ENCODE peak calls at places on chromosomes 16 and 17, in four cellular contexts. One of them, this sample, is unnamed.

GRCh38 chr17:17784599-17785264 is 52.1 kb downstream of the SREBF1 start:
- DNase-seq in activated CD4-positive, alpha-beta T cell treated with anti-CD3 and anti-CD28 coated beads, Interleukin-2, amount 50 U/mL, for 24 hours: no peak
- DNase-seq in adipocyte: peak
- DNase-seq in stimulated activated CD4-positive, alpha-beta T cell treated with anti-CD3 and anti-CD28 coated beads, TNF-alpha, amount 100 ng/mL, for 48 hours: no peak
- DNase-seq in this sample: peak

GRCh38 chr16:23608194-23608593 is 12.1 kb upstream of the NDUFAB1 start:
- DNase-seq in activated CD4-positive, alpha-beta T cell treated with anti-CD3 and anti-CD28 coated beads, Interleukin-2, amount 50 U/mL, for 24 hours: no peak
- DNase-seq in stimulated activated CD4-positive, alpha-beta T cell treated with anti-CD3 and anti-CD28 coated beads, TNF-alpha, amount 100 ng/mL, for 48 hours: no peak
- DNase-seq in adipocyte: peak
- DNase-seq in this sample: no peak

GRCh38 chr16:68408428-68408827 is 39.9 kb downstream of the SMPD3 start:
- DNase-seq in adipocyte: no peak
- DNase-seq in stimulated activated CD4-positive, alpha-beta T cell treated with anti-CD3 and anti-CD28 coated beads, TNF-alpha, amount 100 ng/mL, for 48 hours: no peak
- DNase-seq in activated CD4-positive, alpha-beta T cell treated with anti-CD3 and anti-CD28 coated beads, Interleukin-2, amount 50 U/mL, for 24 hours: no peak
- DNase-seq in this sample: no peak

GRCh38 chr16:69406780-69407331 is 17.6 kb upstream of the CYB5B start:
- DNase-seq in stimulated activated CD4-positive, alpha-beta T cell treated with anti-CD3 and anti-CD28 coated beads, TNF-alpha, amount 100 ng/mL, for 48 hours: no peak
- DNase-seq in activated CD4-positive, alpha-beta T cell treated with anti-CD3 and anti-CD28 coated beads, Interleukin-2, amount 50 U/mL, for 24 hours: no peak
- DNase-seq in adipocyte: no peak
- DNase-seq in this sample: no peak

GRCh38 chr17:35727635-35728034 is 3.8 kb upstream of the RASL10B start:
- DNase-seq in stimulated activated CD4-positive, alpha-beta T cell treated with anti-CD3 and anti-CD28 coated beads, TNF-alpha, amount 100 ng/mL, for 48 hours: no peak
- DNase-seq in adipocyte: no peak
- DNase-seq in activated CD4-positive, alpha-beta T cell treated with anti-CD3 and anti-CD28 coated beads, Interleukin-2, amount 50 U/mL, for 24 hours: no peak
- DNase-seq in this sample: peak

GRCh38 chr16:25084797-25085196 is 26.7 kb upstream of the LCMT1 start:
- DNase-seq in stimulated activated CD4-positive, alpha-beta T cell treated with anti-CD3 and anti-CD28 coated beads, TNF-alpha, amount 100 ng/mL, for 48 hours: no peak
- DNase-seq in activated CD4-positive, alpha-beta T cell treated with anti-CD3 and anti-CD28 coated beads, Interleukin-2, amount 50 U/mL, for 24 hours: no peak
- DNase-seq in adipocyte: no peak
- DNase-seq in this sample: no peak

GRCh38 chr17:15663691-15664090 is 20.4 kb downstream of the TRIM16 start:
- DNase-seq in activated CD4-positive, alpha-beta T cell treated with anti-CD3 and anti-CD28 coated beads, Interleukin-2, amount 50 U/mL, for 24 hours: no peak
- DNase-seq in stimulated activated CD4-positive, alpha-beta T cell treated with anti-CD3 and anti-CD28 coated beads, TNF-alpha, amount 100 ng/mL, for 48 hours: no peak
- DNase-seq in adipocyte: no peak
- DNase-seq in this sample: no peak

GRCh38 chr17:59513934-59514841 is 51.2 kb upstream of the DHX40 start:
- DNase-seq in adipocyte: peak
- DNase-seq in stimulated activated CD4-positive, alpha-beta T cell treated with anti-CD3 and anti-CD28 coated beads, TNF-alpha, amount 100 ng/mL, for 48 hours: no peak
- DNase-seq in activated CD4-positive, alpha-beta T cell treated with anti-CD3 and anti-CD28 coated beads, Interleukin-2, amount 50 U/mL, for 24 hours: no peak
- DNase-seq in this sample: peak

GRCh38 chr17:3573246-3574100 is 15.9 kb upstream of the TRPV3 start:
- DNase-seq in activated CD4-positive, alpha-beta T cell treated with anti-CD3 and anti-CD28 coated beads, Interleukin-2, amount 50 U/mL, for 24 hours: no peak
- DNase-seq in stimulated activated CD4-positive, alpha-beta T cell treated with anti-CD3 and anti-CD28 coated beads, TNF-alpha, amount 100 ng/mL, for 48 hours: no peak
- DNase-seq in adipocyte: no peak
- DNase-seq in this sample: peak

GRCh38 chr16:3698941-3699340 is 18.4 kb downstream of the TRAP1 start:
- DNase-seq in adipocyte: no peak
- DNase-seq in activated CD4-positive, alpha-beta T cell treated with anti-CD3 and anti-CD28 coated beads, Interleukin-2, amount 50 U/mL, for 24 hours: no peak
- DNase-seq in stimulated activated CD4-positive, alpha-beta T cell treated with anti-CD3 and anti-CD28 coated beads, TNF-alpha, amount 100 ng/mL, for 48 hours: no peak
- DNase-seq in this sample: no peak

GRCh38 chr17:49991409-49991808 is 3.6 kb downstream of the DLX3 start:
- DNase-seq in activated CD4-positive, alpha-beta T cell treated with anti-CD3 and anti-CD28 coated beads, Interleukin-2, amount 50 U/mL, for 24 hours: no peak
- DNase-seq in adipocyte: no peak
- DNase-seq in stimulated activated CD4-positive, alpha-beta T cell treated with anti-CD3 and anti-CD28 coated beads, TNF-alpha, amount 100 ng/mL, for 48 hours: no peak
- DNase-seq in this sample: no peak

GRCh38 chr17:75515523-75516254 is at the start of gene CASKIN2:
- DNase-seq in stimulated activated CD4-positive, alpha-beta T cell treated with anti-CD3 and anti-CD28 coated beads, TNF-alpha, amount 100 ng/mL, for 48 hours: peak
- DNase-seq in activated CD4-positive, alpha-beta T cell treated with anti-CD3 and anti-CD28 coated beads, Interleukin-2, amount 50 U/mL, for 24 hours: peak
- DNase-seq in adipocyte: peak
- DNase-seq in this sample: peak

GRCh38 chr16:24883714-24884151 is 38.0 kb downstream of the SLC5A11 start:
- DNase-seq in adipocyte: no peak
- DNase-seq in activated CD4-positive, alpha-beta T cell treated with anti-CD3 and anti-CD28 coated beads, Interleukin-2, amount 50 U/mL, for 24 hours: no peak
- DNase-seq in stimulated activated CD4-positive, alpha-beta T cell treated with anti-CD3 and anti-CD28 coated beads, TNF-alpha, amount 100 ng/mL, for 48 hours: no peak
- DNase-seq in this sample: no peak

GRCh38 chr16:84569382-84569987 is 48.4 kb downstream of the COTL1 start:
- DNase-seq in stimulated activated CD4-positive, alpha-beta T cell treated with anti-CD3 and anti-CD28 coated beads, TNF-alpha, amount 100 ng/mL, for 48 hours: no peak
- DNase-seq in activated CD4-positive, alpha-beta T cell treated with anti-CD3 and anti-CD28 coated beads, Interleukin-2, amount 50 U/mL, for 24 hours: no peak
- DNase-seq in adipocyte: no peak
- DNase-seq in this sample: no peak

GRCh38 chr16:86134802-86135461 is 236.0 kb downstream of the IRF8 start:
- DNase-seq in stimulated activated CD4-positive, alpha-beta T cell treated with anti-CD3 and anti-CD28 coated beads, TNF-alpha, amount 100 ng/mL, for 48 hours: no peak
- DNase-seq in adipocyte: no peak
- DNase-seq in activated CD4-positive, alpha-beta T cell treated with anti-CD3 and anti-CD28 coated beads, Interleukin-2, amount 50 U/mL, for 24 hours: no peak
- DNase-seq in this sample: no peak

GRCh38 chr17:19424934-19425868 is 14.2 kb downstream of the RNF112 start:
- DNase-seq in adipocyte: peak
- DNase-seq in stimulated activated CD4-positive, alpha-beta T cell treated with anti-CD3 and anti-CD28 coated beads, TNF-alpha, amount 100 ng/mL, for 48 hours: no peak
- DNase-seq in activated CD4-positive, alpha-beta T cell treated with anti-CD3 and anti-CD28 coated beads, Interleukin-2, amount 50 U/mL, for 24 hours: no peak
- DNase-seq in this sample: no peak

GRCh38 chr17:43169561-43170139 is 1.4 kb upstream of the NBR1 start:
- DNase-seq in activated CD4-positive, alpha-beta T cell treated with anti-CD3 and anti-CD28 coated beads, Interleukin-2, amount 50 U/mL, for 24 hours: no peak
- DNase-seq in stimulated activated CD4-positive, alpha-beta T cell treated with anti-CD3 and anti-CD28 coated beads, TNF-alpha, amount 100 ng/mL, for 48 hours: peak
- DNase-seq in adipocyte: peak
- DNase-seq in this sample: peak

GRCh38 chr17:45221081-45221996 is at the start of gene FMNL1:
- DNase-seq in adipocyte: peak
- DNase-seq in activated CD4-positive, alpha-beta T cell treated with anti-CD3 and anti-CD28 coated beads, Interleukin-2, amount 50 U/mL, for 24 hours: no peak
- DNase-seq in stimulated activated CD4-positive, alpha-beta T cell treated with anti-CD3 and anti-CD28 coated beads, TNF-alpha, amount 100 ng/mL, for 48 hours: peak
- DNase-seq in this sample: peak

GRCh38 chr17:65584604-65585521 is 23.4 kb upstream of the AXIN2 start:
- DNase-seq in adipocyte: peak
- DNase-seq in stimulated activated CD4-positive, alpha-beta T cell treated with anti-CD3 and anti-CD28 coated beads, TNF-alpha, amount 100 ng/mL, for 48 hours: no peak
- DNase-seq in activated CD4-positive, alpha-beta T cell treated with anti-CD3 and anti-CD28 coated beads, Interleukin-2, amount 50 U/mL, for 24 hours: no peak
- DNase-seq in this sample: no peak

GRCh38 chr16:71473891-71474290 is 11.8 kb upstream of the ZNF23 start:
- DNase-seq in stimulated activated CD4-positive, alpha-beta T cell treated with anti-CD3 and anti-CD28 coated beads, TNF-alpha, amount 100 ng/mL, for 48 hours: no peak
- DNase-seq in activated CD4-positive, alpha-beta T cell treated with anti-CD3 and anti-CD28 coated beads, Interleukin-2, amount 50 U/mL, for 24 hours: no peak
- DNase-seq in adipocyte: no peak
- DNase-seq in this sample: no peak

GRCh38 chr16:85878875-85879274 is 20.1 kb upstream of the IRF8 start:
- DNase-seq in stimulated activated CD4-positive, alpha-beta T cell treated with anti-CD3 and anti-CD28 coated beads, TNF-alpha, amount 100 ng/mL, for 48 hours: no peak
- DNase-seq in adipocyte: peak
- DNase-seq in activated CD4-positive, alpha-beta T cell treated with anti-CD3 and anti-CD28 coated beads, Interleukin-2, amount 50 U/mL, for 24 hours: no peak
- DNase-seq in this sample: no peak

GRCh38 chr17:29145289-29146058 is 34.7 kb downstream of the MYO18A start:
- DNase-seq in adipocyte: peak
- DNase-seq in stimulated activated CD4-positive, alpha-beta T cell treated with anti-CD3 and anti-CD28 coated beads, TNF-alpha, amount 100 ng/mL, for 48 hours: no peak
- DNase-seq in activated CD4-positive, alpha-beta T cell treated with anti-CD3 and anti-CD28 coated beads, Interleukin-2, amount 50 U/mL, for 24 hours: peak
- DNase-seq in this sample: peak

This sample was measured in NCI-H69.